ENCODE peak calls at places on chromosomes 1 and 21, in five cellular contexts. W, L, K, G and J are unnamed samples.

GRCh38 chr21:41361786-41362604 is at the start of gene MX2:
- DNase-seq in W (peak; percentile 78), L (no peak), K (peak; percentile 37), G (no peak), J (peak; percentile 58)

GRCh38 chr1:56185493-56185892 is 393.9 kb downstream of the PLPP3 start:
- DNase-seq in W (no peak), L (no peak), K (no peak), G (no peak), J (no peak)

GRCh38 chr1:910881-911721 is 12.6 kb upstream of the SAMD11 start:
- DNase-seq in W (no peak), L (peak; percentile 68), K (no peak), G (peak; percentile 53), J (no peak)

GRCh38 chr1:107251839-107252238 is 111.0 kb downstream of the NTNG1 start:
- DNase-seq in W (no peak), L (no peak), K (no peak), G (no peak), J (no peak)

GRCh38 chr1:168801032-168801745 is 72.2 kb upstream of the DPT start:
- DNase-seq in W (no peak), L (no peak), K (no peak), G (no peak), J (no peak)

GRCh38 chr1:30588311-30589073 is 134.9 kb downstream of the MATN1 start:
- DNase-seq in W (no peak), L (no peak), K (no peak), G (no peak), J (no peak)

GRCh38 chr1:157958280-157958679 is 35.2 kb upstream of the KIRREL1 start:
- DNase-seq in W (no peak), L (no peak), K (no peak), G (no peak), J (no peak)

GRCh38 chr1:204615881-204616280 is 69.7 kb downstream of the LRRN2 start:
- DNase-seq in W (no peak), L (no peak), K (no peak), G (no peak), J (no peak)

GRCh38 chr1:166133276-166133841 is 33.4 kb downstream of the FAM78B start:
- DNase-seq in W (no peak), L (peak; percentile 25), K (no peak), G (no peak), J (no peak)

GRCh38 chr1:18329469-18329868 is 151.3 kb upstream of the KLHDC7A start:
- DNase-seq in W (no peak), L (no peak), K (no peak), G (no peak), J (no peak)

GRCh38 chr21:26027696-26028095 is 142.9 kb downstream of the APP start:
- DNase-seq in W (no peak), L (no peak), K (no peak), G (no peak), J (no peak)

GRCh38 chr1:15428815-15429435 is 9.3 kb upstream of the CTRC start:
- DNase-seq in W (no peak), L (no peak), K (no peak), G (no peak), J (no peak)

GRCh38 chr1:222582099-222582774 is 7.5 kb downstream of the TAF1A start:
- DNase-seq in W (peak; percentile 11), L (peak; percentile 41), K (no peak), G (no peak), J (no peak)

GRCh38 chr1:155261401-155261887 is 716 bp downstream of the SCAMP3 start:
- DNase-seq in W (peak; percentile 25), L (no peak), K (no peak), G (no peak), J (no peak)

GRCh38 chr1:184222561-184223157 is 164.2 kb upstream of the C1orf21 start:
- DNase-seq in W (peak; percentile 70), L (peak; percentile 57), K (no peak), G (peak; percentile 54), J (peak; percentile 69)

GRCh38 chr1:48062353-48062752 is 65.2 kb upstream of the TRABD2B start:
- DNase-seq in W (no peak), L (peak; percentile 76), K (no peak), G (no peak), J (no peak)

GRCh38 chr1:183103577-183103976 is 80.4 kb downstream of the LAMC1 start:
- DNase-seq in W (no peak), L (no peak), K (no peak), G (no peak), J (no peak)

GRCh38 chr21:35226302-35226701 is 177.2 kb upstream of the RUNX1 start:
- DNase-seq in W (peak; percentile 40), L (no peak), K (no peak), G (no peak), J (no peak)

GRCh38 chr1:91804546-91805023 is 81.4 kb downstream of the TGFBR3 start:
- DNase-seq in W (no peak), L (no peak), K (no peak), G (no peak), J (no peak)

GRCh38 chr1:116915182-116915611 is 5.5 kb downstream of the PTGFRN start:
- DNase-seq in W (no peak), L (no peak), K (no peak), G (peak; percentile 35), J (no peak)